ENCODE peak calls at places on chromosomes 6 and 20, in eight cellular contexts. E is Calu3; W is pons; N is GM23248; U is thoracic aorta; M is activated CD4-positive, alpha-beta T cell treated with anti-CD3 and anti-CD28 coated beads, Interleukin-2, amount 50 U/mL, for 4 hours; G is EL; V is HT1080. T is an unnamed sample.

GRCh38 chr20:63690898-63691710 is 5.3 kb upstream of the TNFRSF6B start:
- DNase-seq in G (no peak), W (no peak), M (no peak), U (no peak), E (no peak), V (no peak), N (no peak), T (no peak)

GRCh38 chr6:53287336-53288225 is 61.2 kb downstream of the ELOVL5 start:
- DNase-seq in V (no peak), N (no peak), W (peak), G (peak), U (no peak), E (no peak), M (no peak), T (no peak)

GRCh38 chr20:11777861-11778570 is 139.7 kb upstream of the BTBD3 start:
- DNase-seq in W (peak), N (peak), V (no peak), G (peak), M (no peak), E (no peak), U (no peak), T (peak)

GRCh38 chr6:119533603-119534279 is 184.2 kb upstream of the MAN1A1 start:
- DNase-seq in M (no peak), G (peak), E (no peak), V (peak), W (no peak), N (peak), U (no peak), T (peak)

GRCh38 chr6:21597706-21598273 is 4.2 kb downstream of the SOX4 start:
- DNase-seq in M (no peak), E (peak), G (peak), N (peak), W (no peak), V (no peak), U (no peak), T (peak)

GRCh38 chr20:50569864-50570836 is 60.0 kb downstream of the PTPN1 start:
- DNase-seq in W (no peak), E (no peak), N (peak), V (no peak), G (peak), M (no peak), U (no peak), T (peak)

GRCh38 chr6:26431258-26432162 is 8.8 kb upstream of the BTN3A3 start:
- DNase-seq in W (no peak), G (no peak), U (no peak), M (no peak), N (peak), V (peak), E (no peak), T (no peak)

GRCh38 chr6:53634184-53634631 is 31.3 kb downstream of the KLHL31 start:
- DNase-seq in W (no peak), E (no peak), V (no peak), U (no peak), N (no peak), G (no peak), M (no peak), T (no peak)

GRCh38 chr6:168619560-168620314 is 178.8 kb downstream of the SMOC2 start:
- DNase-seq in E (peak), N (no peak), M (no peak), U (no peak), W (no peak), G (no peak), V (no peak), T (no peak)

GRCh38 chr6:169719117-169719516 is 5.2 kb downstream of the PHF10 start:
- DNase-seq in V (peak), N (peak), E (no peak), W (no peak), U (no peak), M (no peak), G (no peak), T (no peak)

GRCh38 chr6:10237284-10238043 is 177.4 kb downstream of the TFAP2A start:
- DNase-seq in G (peak), E (peak), M (no peak), V (peak), U (no peak), N (peak), W (no peak), T (no peak)

GRCh38 chr20:19944772-19945459 is 72.2 kb upstream of the NAA20 start:
- DNase-seq in N (peak), E (no peak), U (no peak), V (no peak), W (peak), M (no peak), G (no peak), T (peak)

T was measured in mesenchymal stem cell.